ENCODE peak calls at places on chromosomes 5 and 9, in seven cellular contexts. F is A549, E is GM23338, J is Panc1, I is HCT116, H is K562, C is HepG2. G is an unnamed sample.

GRCh38 chr9:16982780-16983179 is 112.3 kb upstream of the BNC2 start:
- DNase-seq in F (no peak), C (no peak), E (no peak), H (no peak), I (no peak), J (no peak), G (no peak)

GRCh38 chr5:53478411-53479044 is 1.9 kb upstream of the FST start:
- DNase-seq in J (peak), I (peak), H (peak), F (peak), E (peak), C (peak), G (peak)

GRCh38 chr5:71623221-71623794 is 36.2 kb downstream of the MCCC2 start:
- DNase-seq in I (no peak), F (no peak), H (no peak), E (no peak), J (no peak), C (no peak), G (no peak)

GRCh38 chr9:121566401-121567141 is 66.9 kb upstream of the GGTA1 start:
- DNase-seq in F (no peak), H (no peak), C (no peak), J (no peak), E (no peak), I (no peak), G (peak)

GRCh38 chr5:131386124-131386523 is 122.3 kb downstream of the CDC42SE2 start:
- DNase-seq in E (no peak), I (no peak), F (no peak), H (no peak), C (no peak), J (no peak), G (no peak)

GRCh38 chr5:139492700-139493192 is 10.2 kb upstream of the STING1 start:
- DNase-seq in E (no peak), H (no peak), C (no peak), J (no peak), I (no peak), F (peak), G (no peak)

GRCh38 chr9:38423939-38424843 is at the start of gene IGFBPL1:
- DNase-seq in F (peak), E (peak), H (no peak), J (no peak), I (no peak), C (no peak), G (peak)

GRCh38 chr9:112970939-112971338 is 41.1 kb downstream of the ZNF883 start:
- DNase-seq in C (no peak), F (no peak), H (no peak), I (no peak), J (no peak), E (peak), G (peak)

GRCh38 chr5:126004636-126005035 is 418.6 kb upstream of the GRAMD2B start:
- DNase-seq in F (no peak), I (no peak), J (no peak), C (no peak), H (no peak), E (no peak), G (no peak)

GRCh38 chr5:120207139-120207538 is 257.0 kb upstream of the PRR16 start:
- DNase-seq in F (no peak), J (no peak), I (no peak), E (no peak), C (no peak), H (no peak), G (no peak)

GRCh38 chr5:129359450-129359849 is 100.6 kb upstream of the ADAMTS19 start:
- DNase-seq in C (no peak), E (no peak), F (no peak), I (no peak), J (no peak), H (no peak), G (no peak)

GRCh38 chr5:166430491-166431319 is 1860.7 kb upstream of the WWC1 start:
- DNase-seq in H (no peak), J (no peak), F (no peak), I (no peak), E (peak), C (no peak), G (no peak)

GRCh38 chr5:96687812-96688453 is 25.8 kb downstream of the CAST start:
- DNase-seq in E (peak), I (peak), C (peak), H (peak), J (no peak), F (peak), G (peak)

GRCh38 chr5:38782185-38782584 is 63.6 kb upstream of the OSMR start:
- DNase-seq in E (no peak), F (no peak), J (no peak), C (no peak), I (no peak), H (no peak), G (no peak)

GRCh38 chr5:59873113-59873512 is 20.4 kb downstream of the PDE4D start:
- DNase-seq in F (peak), I (no peak), E (no peak), J (no peak), H (no peak), C (no peak), G (no peak)

GRCh38 chr5:11797132-11797531 is 107.1 kb downstream of the CTNND2 start:
- DNase-seq in F (no peak), I (no peak), H (no peak), C (no peak), E (peak), J (no peak), G (peak)

GRCh38 chr9:134698587-134699342 is 57.2 kb downstream of the COL5A1 start:
- DNase-seq in C (peak), H (peak), J (peak), F (peak), I (peak), E (peak), G (peak)

GRCh38 chr9:19371942-19372341 is 8.1 kb downstream of the RPS6 start:
- DNase-seq in C (no peak), F (peak), J (no peak), I (no peak), E (peak), H (no peak), G (peak)

GRCh38 chr9:129264388-129264787 is 86.3 kb upstream of the IER5L start:
- DNase-seq in E (no peak), C (no peak), I (no peak), H (no peak), J (no peak), F (no peak), G (no peak)

GRCh38 chr5:33381243-33381642 is 59.5 kb upstream of the TARS1 start:
- DNase-seq in I (no peak), E (no peak), H (no peak), C (no peak), J (no peak), F (no peak), G (no peak)

GRCh38 chr9:114288233-114289051 is 34.5 kb upstream of the ORM1 start:
- DNase-seq in C (no peak), E (peak), J (no peak), I (no peak), H (no peak), F (peak), G (no peak)

GRCh38 chr9:114289571-114290481 is 33.1 kb upstream of the ORM1 start:
- DNase-seq in F (no peak), E (no peak), C (no peak), H (no peak), I (no peak), J (no peak), G (no peak)

GRCh38 chr9:114290561-114290986 is 32.3 kb upstream of the ORM1 start:
- DNase-seq in C (no peak), E (no peak), F (no peak), J (no peak), I (no peak), H (no peak), G (no peak)

GRCh38 chr9:114287763-114288232 is 35.1 kb upstream of the ORM1 start:
- DNase-seq in C (no peak), E (no peak), H (no peak), J (no peak), F (no peak), I (no peak), G (no peak)

GRCh38 chr9:114289106-114289505 is 33.8 kb upstream of the ORM1 start:
- DNase-seq in E (no peak), I (no peak), F (no peak), J (no peak), C (no peak), H (no peak), G (no peak)
- TF ChIP-seq REST in E (no peak), I (no peak), F (no peak), J (no peak), C (no peak), H (no peak), G (no peak)

GRCh38 chr5:100901851-100902341 is 1.2 kb downstream of the ST8SIA4 start:
- DNase-seq in H (no peak), F (peak), E (peak), I (no peak), J (no peak), C (no peak), G (no peak)
- H3K4me3 ChIP-seq in H (peak), F (peak), E (peak), I (no peak), J (no peak), C (no peak), G (no peak)

DNA sequence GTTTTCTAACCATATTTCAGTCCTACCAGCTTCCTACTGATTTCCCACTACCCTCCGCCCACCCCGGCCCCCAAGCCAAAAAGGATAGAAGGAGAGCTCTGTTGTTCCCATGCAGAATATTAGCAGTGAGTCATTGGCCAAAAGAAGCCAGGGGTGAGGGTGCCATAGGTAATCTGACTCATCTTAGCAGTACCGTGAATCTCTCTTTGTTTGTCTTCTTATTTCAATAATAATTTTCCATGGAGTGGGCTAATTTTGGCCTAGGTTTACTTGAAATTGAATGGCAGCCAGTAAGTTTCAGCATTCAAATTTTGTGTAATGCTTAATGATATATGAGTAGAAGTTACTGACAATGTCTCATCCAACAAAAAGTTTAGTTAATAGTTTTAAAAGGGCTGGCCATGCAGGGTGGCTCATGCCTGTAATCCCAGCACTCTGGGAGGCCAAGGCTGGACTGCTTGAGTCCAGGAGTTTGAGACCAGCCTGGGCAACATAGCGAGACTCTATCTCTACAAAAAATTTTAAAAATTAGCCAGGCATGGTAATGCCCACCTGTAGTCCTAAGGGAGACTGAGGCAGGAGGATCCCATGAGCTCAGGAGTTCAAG is 74.2 kb downstream of the C9orf152 start:
- DNase-seq in C (no peak), H (no peak), F (peak), I (peak), J (no peak), E (no peak), G (no peak)
- TF ChIP-seq REST in C (no peak), H (no peak), F (no peak), I (no peak), J (no peak), E (no peak), G (no peak)

GRCh38 chr9:92535940-92536850 is at the start of gene ECM2:
- DNase-seq in F (no peak), J (no peak), H (no peak), E (no peak), I (no peak), C (no peak), G (no peak)
- H3K4me3 ChIP-seq in F (no peak), J (no peak), H (no peak), E (no peak), I (no peak), C (peak), G (peak)

G was measured in SK-N-SH.